ENCODE peak calls at places on chromosomes 12 and 14, in five cellular contexts. Q is cardiac fibroblast; E is OCI-LY7; B is pancreas; U is CD4-positive, alpha-beta T cell. H is an unnamed sample.

GRCh38 chr12:30955214-30955613 is 28.7 kb downstream of the TSPAN11 start:
- DNase-seq in Q (no peak), E (no peak), B (no peak), U (no peak), H (no peak)

GRCh38 chr14:92382677-92383076 is 59.7 kb downstream of the SLC24A4 start:
- DNase-seq in Q (peak), E (no peak), B (no peak), U (no peak), H (peak)

GRCh38 chr14:67319142-67319541 is 40.5 kb downstream of the ATP6V1D start:
- DNase-seq in Q (no peak), E (no peak), B (no peak), U (no peak), H (peak)

GRCh38 chr12:104280703-104281458 is 22.7 kb upstream of the EID3 start:
- DNase-seq in Q (peak), E (no peak), B (no peak), U (no peak), H (peak)

GRCh38 chr14:91063119-91063518 is 2.7 kb upstream of the RPS6KA5 start:
- DNase-seq in Q (peak), E (peak), B (no peak), U (peak), H (peak)

GRCh38 chr14:55537782-55538181 is 42.2 kb upstream of the KTN1 start:
- DNase-seq in Q (no peak), E (no peak), B (no peak), U (no peak), H (no peak)

GRCh38 chr14:99671230-99672224 is 12.6 kb upstream of the CYP46A1 start:
- DNase-seq in Q (no peak), E (no peak), B (no peak), U (no peak), H (no peak)

GRCh38 chr14:61229475-61229888 is 51.7 kb downstream of the TMEM30B start:
- DNase-seq in Q (no peak), E (no peak), B (no peak), U (no peak), H (no peak)

GRCh38 chr14:102234331-102235264 is 70.4 kb downstream of the MOK start:
- DNase-seq in Q (peak), E (no peak), B (peak), U (no peak), H (peak)

GRCh38 chr12:41998451-41998850 is 146.2 kb downstream of the GXYLT1 start:
- DNase-seq in Q (no peak), E (no peak), B (peak), U (no peak), H (no peak)

GRCh38 chr12:103813949-103814348 is 27.1 kb downstream of the NT5DC3 start:
- DNase-seq in Q (no peak), E (no peak), B (no peak), U (no peak), H (no peak)

GRCh38 chr12:124316257-124316656 is 21.4 kb downstream of the RFLNA start:
- DNase-seq in Q (no peak), E (no peak), B (no peak), U (no peak), H (no peak)

DNA sequence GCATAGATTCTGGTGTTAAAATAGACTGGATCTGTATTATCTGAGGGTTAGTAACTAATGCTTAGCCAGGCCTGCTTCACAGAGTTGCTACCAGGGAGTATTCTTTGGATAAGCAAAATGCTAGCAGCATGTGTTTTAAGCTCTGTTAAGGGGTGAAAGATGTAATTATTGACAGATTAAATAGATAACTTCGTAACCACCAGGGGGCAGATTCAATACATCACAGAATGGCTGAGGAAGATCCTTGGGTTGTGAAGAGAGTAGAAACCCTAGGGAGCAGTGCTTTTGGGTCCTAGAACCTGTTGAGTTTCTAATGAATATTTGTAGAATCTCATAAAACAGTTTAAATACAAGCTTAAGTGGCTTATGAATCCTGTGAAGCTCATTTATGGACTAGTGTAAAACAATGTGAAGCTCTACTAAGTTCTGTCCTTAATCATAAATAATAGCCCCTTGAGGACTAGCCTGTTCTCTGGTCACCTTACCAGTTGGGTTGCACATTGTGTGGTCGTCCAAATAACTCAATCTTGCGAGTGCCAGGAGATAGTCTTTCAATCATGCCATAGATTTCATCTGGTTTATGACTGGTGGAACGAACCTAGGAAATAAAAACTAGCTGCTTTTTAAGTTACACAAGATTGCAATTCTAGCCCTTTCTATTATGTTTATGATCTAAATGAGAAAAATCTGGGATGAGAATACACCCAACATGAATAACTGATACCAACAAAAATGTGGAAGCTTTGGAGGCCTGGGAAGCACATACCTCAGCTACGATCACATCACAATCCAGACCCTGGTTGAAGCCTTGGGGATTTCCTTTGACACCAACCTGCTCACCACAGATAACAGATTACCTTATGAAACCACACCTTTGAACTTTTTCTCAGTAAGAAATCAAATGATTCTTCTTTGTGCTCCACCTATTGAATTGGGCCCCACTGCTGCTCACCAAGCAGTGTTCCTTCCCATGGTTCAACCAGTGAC is 12.3 kb downstream of the METTL3 start:
- DNase-seq in Q (peak), E (peak), B (no peak), U (no peak), H (peak)
- TF ChIP-seq CTCF in Q (peak), E (peak), B (no peak), U (peak), H (peak)

GRCh38 chr14:75185251-75186040 is 9.0 kb upstream of the TMED10 start:
- DNase-seq in Q (no peak), E (no peak), B (no peak), U (no peak), H (no peak)

GRCh38 chr14:75182820-75183219 is 6.4 kb upstream of the TMED10 start:
- DNase-seq in Q (peak), E (no peak), B (no peak), U (no peak), H (peak)

GRCh38 chr14:75183225-75183624 is 6.8 kb upstream of the TMED10 start:
- DNase-seq in Q (no peak), E (no peak), B (no peak), U (no peak), H (no peak)

GRCh38 chr14:75184447-75184846 is 8.0 kb upstream of the TMED10 start:
- DNase-seq in Q (peak), E (no peak), B (no peak), U (no peak), H (no peak)

DNA sequence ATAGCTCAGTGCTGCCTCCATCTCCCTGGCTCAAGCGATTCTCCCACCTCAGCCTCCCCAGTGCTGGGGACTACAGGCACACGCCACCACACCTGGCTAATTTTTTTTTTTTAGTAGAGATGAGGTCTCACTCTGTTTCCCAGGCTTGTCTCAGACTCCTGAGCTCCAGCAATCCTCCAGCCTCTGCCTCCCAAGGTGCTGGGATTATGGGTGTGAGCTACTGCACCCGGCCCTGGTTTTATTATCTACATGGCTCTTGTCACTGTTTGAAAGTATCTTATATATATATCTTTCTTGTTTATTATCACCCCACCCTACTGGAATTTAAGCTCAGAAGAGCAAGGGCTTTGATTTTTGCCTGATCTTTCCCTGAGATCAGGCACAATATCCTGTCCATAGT is 7.6 kb upstream of the TMED10 start:
- DNase-seq in Q (no peak), E (no peak), B (no peak), U (no peak), H (no peak)
- TF ChIP-seq CTCF in Q (no peak), E (no peak), B (no peak), U (no peak), H (no peak)

GRCh38 chr12:66549050-66549389 is 129.9 kb downstream of the GRIP1 start:
- DNase-seq in Q (no peak), E (no peak), B (no peak), U (no peak), H (no peak)
- TF ChIP-seq CTCF in Q (no peak), E (peak), B (no peak), U (no peak), H (no peak)

GRCh38 chr14:69259531-69260245 is at the start of gene GALNT16:
- DNase-seq in Q (peak), E (no peak), B (peak), U (no peak), H (no peak)
- TF ChIP-seq CTCF in Q (no peak), E (no peak), B (no peak), U (no peak), H (no peak)

GRCh38 chr14:74203546-74203945 is 35.7 kb upstream of the VSX2 start:
- DNase-seq in Q (no peak), E (no peak), B (no peak), U (no peak), H (no peak)
- TF ChIP-seq CTCF in Q (no peak), E (no peak), B (no peak), U (no peak), H (no peak)

GRCh38 chr14:96055753-96056508 is 16.8 kb downstream of the C14orf132 start:
- DNase-seq in Q (no peak), E (no peak), B (no peak), U (no peak), H (no peak)

GRCh38 chr14:96058606-96059200 is 19.5 kb downstream of the C14orf132 start:
- DNase-seq in Q (no peak), E (no peak), B (no peak), U (no peak), H (no peak)

GRCh38 chr14:96057738-96058137 is 18.6 kb downstream of the C14orf132 start:
- DNase-seq in Q (no peak), E (no peak), B (no peak), U (no peak), H (no peak)

GRCh38 chr14:96055065-96055752 is 16.0 kb downstream of the C14orf132 start:
- DNase-seq in Q (peak), E (no peak), B (no peak), U (no peak), H (no peak)

GRCh38 chr14:96056509-96057422 is 17.6 kb downstream of the C14orf132 start:
- DNase-seq in Q (no peak), E (peak), B (no peak), U (no peak), H (no peak)
- TF ChIP-seq CTCF in Q (no peak), E (peak), B (no peak), U (no peak), H (no peak)

H was measured in fibroblast of pulmonary artery.